ENCODE peak calls at places on chromosomes 7 and 10, in seven cellular contexts. V, A, W, H, F, R and X are unnamed samples. For H3K9me3 and H3K4me1, the result is how much of the 10 kb centered on the place peaks cover.

GRCh38 chr10:73937333-73938020 is 26.5 kb downstream of the PLAU start:
- ATAC-seq in R (no peak), W (peak), H (no peak), V (no peak), A (no peak), F (no peak), X (no peak)

GRCh38 chr7:11539853-11540252 is 292.1 kb downstream of the THSD7A start:
- ATAC-seq in V (peak), F (peak), R (no peak), A (no peak), W (peak), H (no peak), X (peak)

GRCh38 chr7:134645935-134646334 is 718 bp upstream of the BPGM start:
- ATAC-seq in V (no peak), H (no peak), F (no peak), A (no peak), R (no peak), W (no peak), X (no peak)

GRCh38 chr7:112199035-112199655 is 7.1 kb downstream of the DOCK4 start:
- ATAC-seq in W (no peak), F (peak), A (no peak), H (no peak), R (no peak), V (no peak), X (no peak)

GRCh38 chr10:59829601-59830000 is 76.3 kb upstream of the MRLN start:
- ATAC-seq in R (no peak), F (no peak), V (no peak), A (no peak), H (no peak), W (no peak), X (no peak)

GRCh38 chr7:118059209-118059608 is 124.8 kb upstream of the LSM8 start:
- ATAC-seq in W (no peak), R (no peak), F (no peak), H (no peak), V (no peak), A (no peak), X (no peak)

GRCh38 chr7:29099896-29100847 is 46.2 kb downstream of the CPVL start:
- ATAC-seq in A (no peak), H (no peak), R (peak), V (peak), F (no peak), W (peak), X (peak)

GRCh38 chr10:71259815-71260501 is 47.6 kb downstream of the UNC5B start:
- ATAC-seq in A (peak), V (no peak), R (no peak), H (no peak), F (no peak), W (peak), X (no peak)

GRCh38 chr7:154729056-154729455 is 273.9 kb downstream of the PAXIP1 start:
- ATAC-seq in W (no peak), F (no peak), A (no peak), R (no peak), H (no peak), V (no peak), X (no peak)

GRCh38 chr7:150446288-150446938 is 4.0 kb upstream of the GIMAP8 start:
- ATAC-seq in R (no peak), F (peak), V (no peak), W (no peak), A (no peak), H (no peak), X (no peak)

GRCh38 chr7:101598981-101599681 is 30.0 kb downstream of the MYL10 start:
- ATAC-seq in R (peak), H (no peak), V (no peak), F (no peak), A (no peak), W (no peak), X (no peak)

GRCh38 chr10:29998142-29998808 is 61.1 kb downstream of the JCAD start:
- ATAC-seq in H (peak), A (peak), F (peak), V (peak), W (peak), R (peak), X (no peak)

DNA sequence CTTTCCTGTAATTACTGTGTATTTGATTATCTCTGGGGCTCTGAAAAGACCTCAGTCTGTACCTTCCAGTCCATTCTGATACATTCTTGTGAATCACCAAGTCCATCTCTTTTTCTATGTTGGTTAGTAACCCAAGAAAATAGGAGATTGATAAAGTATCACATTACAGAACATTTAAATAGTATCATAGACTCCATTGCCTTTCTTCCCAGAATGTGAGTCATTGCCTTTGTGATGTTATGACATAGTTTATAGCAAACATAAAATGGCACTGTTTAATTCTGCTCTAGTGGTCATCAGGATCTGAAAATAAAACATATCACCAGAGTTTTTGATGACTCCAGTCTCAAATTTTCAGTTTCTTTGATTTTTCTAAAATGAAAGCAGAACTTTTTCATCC is 78.4 kb downstream of the NRG3 start:
- ATAC-seq in A (no peak), W (no peak), V (no peak), F (no peak), H (no peak), R (no peak), X (no peak)
- H3K9me3 ChIP-seq in A (under half), W (under half), V (under half), F (under half), H (under half), R (under half), X (under half)

GRCh38 chr7:76353744-76354143 is 5.0 kb downstream of the YWHAG start:
- ATAC-seq in W (no peak), F (no peak), A (no peak), H (no peak), R (no peak), V (no peak), X (no peak)
- H3K4me1 ChIP-seq in W (half or more), F (under half), A (under half), H (under half), R (under half), V (under half), X (under half)

GRCh38 chr7:64035388-64035787 is 9.8 kb upstream of the ZNF727 start:
- ATAC-seq in A (no peak), F (no peak), V (no peak), R (no peak), W (no peak), H (no peak), X (no peak)

GRCh38 chr7:64037095-64037494 is 8.1 kb upstream of the ZNF727 start:
- ATAC-seq in H (no peak), F (no peak), W (peak), R (peak), A (no peak), V (no peak), X (no peak)
- H3K9me3 ChIP-seq in H (under half), F (under half), W (under half), R (under half), A (under half), V (under half), X (under half)

DNA sequence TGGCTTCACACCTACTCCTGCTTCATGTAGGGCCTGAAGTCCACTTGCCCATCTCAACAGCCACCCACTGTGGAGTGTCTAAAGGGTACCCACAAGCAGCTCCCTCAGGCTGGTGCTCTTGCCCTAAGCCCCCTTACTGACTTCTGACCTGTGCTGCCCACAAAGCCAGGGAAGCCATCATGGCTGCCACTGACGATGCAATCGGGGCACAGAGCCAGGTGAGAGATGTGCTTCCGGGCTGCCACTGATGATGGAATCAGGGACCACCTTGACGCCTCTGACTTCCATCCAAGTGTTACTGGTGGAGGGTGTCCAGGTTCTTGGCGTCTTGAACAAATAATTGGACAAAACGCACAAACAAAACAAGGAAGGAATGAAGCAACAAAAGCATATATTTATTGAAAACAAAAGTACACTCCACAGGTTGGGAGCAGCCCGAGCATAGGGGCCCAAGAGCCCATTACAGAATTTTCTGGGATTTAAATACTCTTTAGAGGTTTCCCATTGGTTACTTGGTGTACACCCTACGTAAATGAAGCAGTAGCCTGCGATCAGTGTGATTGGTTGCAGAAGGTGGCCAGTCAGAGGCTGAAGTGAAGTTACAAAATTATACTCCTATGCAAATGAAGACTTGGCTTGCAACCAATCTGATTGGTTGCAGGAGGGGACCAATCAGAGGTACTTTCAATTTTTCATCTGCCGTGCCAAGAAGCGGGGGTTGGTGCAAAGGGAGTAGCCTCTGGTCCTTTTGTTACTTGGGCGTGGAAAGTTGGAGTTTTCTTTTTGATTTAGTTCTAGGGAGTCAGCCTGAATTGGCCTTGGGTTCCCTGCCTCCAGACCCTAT is 4.5 kb downstream of the CPA2 start:
- ATAC-seq in H (no peak), R (no peak), F (no peak), W (no peak), V (no peak), A (no peak), X (no peak)
- H3K4me1 ChIP-seq in H (under half), R (under half), F (under half), W (under half), V (under half), A (under half), X (under half)

DNA sequence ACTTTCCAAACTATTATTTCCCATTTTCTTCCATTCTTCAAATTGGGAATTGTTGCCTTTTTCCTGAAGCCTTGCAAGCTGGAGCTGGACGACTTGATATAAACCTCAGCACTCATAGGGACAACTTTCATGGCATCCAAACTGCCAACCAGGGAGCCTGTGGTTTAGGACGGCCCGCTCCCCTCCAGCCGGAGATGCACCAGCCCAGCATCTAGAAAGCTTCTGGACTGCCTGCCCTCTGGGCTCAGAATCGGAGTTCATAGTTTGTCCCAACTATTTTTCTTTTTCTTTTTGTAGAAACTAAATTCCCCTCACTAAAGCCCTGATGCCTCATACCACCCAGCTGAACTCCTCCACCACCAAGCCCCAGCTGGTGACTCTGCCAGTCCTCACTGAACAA is 200.3 kb downstream of the DNAJB6 start:
- ATAC-seq in A (no peak), W (no peak), H (no peak), F (no peak), V (no peak), R (no peak), X (no peak)
- H3K9me3 ChIP-seq in A (under half), W (under half), H (under half), F (under half), V (under half), R (under half), X (under half)

GRCh38 chr10:78806805-78807221 is 262.0 kb upstream of the ZMIZ1 start:
- ATAC-seq in H (no peak), W (no peak), R (no peak), V (no peak), F (no peak), A (no peak), X (no peak)

GRCh38 chr10:78804356-78805032 is 264.3 kb upstream of the ZMIZ1 start:
- ATAC-seq in A (peak), H (no peak), V (no peak), F (peak), W (peak), R (peak), X (peak)

GRCh38 chr10:78808736-78809135 is 260.0 kb upstream of the ZMIZ1 start:
- ATAC-seq in F (no peak), A (no peak), W (no peak), V (no peak), H (no peak), R (no peak), X (no peak)

GRCh38 chr10:78805176-78805575 is 263.6 kb upstream of the ZMIZ1 start:
- ATAC-seq in H (no peak), R (peak), A (peak), F (peak), W (peak), V (peak), X (peak)

GRCh38 chr10:78807504-78808202 is 261.1 kb upstream of the ZMIZ1 start:
- ATAC-seq in F (no peak), R (no peak), W (no peak), A (no peak), V (no peak), H (no peak), X (no peak)
- H3K4me1 ChIP-seq in F (half or more), R (under half), W (half or more), A (under half), V (under half), H (under half), X (half or more)

DNA sequence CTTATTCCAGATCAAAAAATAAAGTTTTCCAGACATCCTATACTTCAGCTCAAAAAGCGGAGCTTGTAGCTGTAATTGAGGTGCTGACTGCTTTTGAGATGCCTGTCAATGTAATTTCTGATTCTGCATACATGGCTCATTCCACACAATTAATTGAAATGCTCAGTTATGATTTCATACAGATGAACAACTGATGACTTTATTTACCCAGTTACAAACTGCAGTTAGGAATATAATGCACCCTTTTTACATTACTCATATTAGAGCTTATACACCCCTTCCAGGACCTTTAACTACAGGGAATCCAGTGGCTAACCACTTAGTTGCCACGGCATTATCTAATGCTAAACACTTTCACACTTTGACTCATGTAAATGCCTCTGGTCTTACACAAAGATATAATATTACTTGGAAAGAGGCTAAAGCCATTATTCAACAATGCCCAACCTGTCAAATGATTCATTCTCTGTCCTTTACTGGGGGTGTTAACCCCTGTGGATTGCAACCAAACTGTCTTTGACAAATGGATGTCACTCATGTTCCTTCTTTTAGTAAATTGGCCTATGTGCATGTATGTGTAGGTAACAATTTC is 147.3 kb downstream of the ZNF33B start:
- ATAC-seq in R (no peak), F (no peak), W (no peak), V (no peak), A (no peak), H (no peak), X (no peak)
- H3K9me3 ChIP-seq in R (under half), F (under half), W (under half), V (under half), A (under half), H (under half), X (under half)

DNA sequence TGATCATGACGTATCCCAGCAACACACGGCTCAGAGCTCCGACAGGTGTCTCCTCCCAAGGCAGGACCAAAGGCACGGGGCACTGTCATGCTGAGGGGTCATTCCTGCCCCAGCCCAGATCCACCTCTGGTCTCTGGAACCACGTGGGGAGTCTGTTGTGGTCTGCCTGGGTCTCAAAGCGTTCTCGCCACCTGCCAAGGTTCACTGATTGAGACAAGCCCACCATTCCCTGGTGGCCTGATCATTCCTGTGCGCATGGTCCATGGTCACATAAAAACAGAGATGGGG is 83.5 kb downstream of the HIPK2 start:
- ATAC-seq in A (no peak), R (no peak), V (no peak), W (no peak), H (no peak), F (no peak), X (no peak)
- H3K4me1 ChIP-seq in A (under half), R (under half), V (under half), W (half or more), H (under half), F (under half), X (under half)

GRCh38 chr7:2540641-2541051 is 14.7 kb downstream of the BRAT1 start:
- ATAC-seq in F (no peak), V (no peak), A (peak), W (no peak), H (no peak), R (no peak), X (no peak)
- H3K9me3 ChIP-seq in F (under half), V (under half), A (under half), W (under half), H (under half), R (under half), X (under half)